ENCODE peak calls at places on chromosome X, in six cellular contexts. B, X, J, R, D and Z are unnamed samples.

GRCh38 chrX:71017396-71017939 is 50.7 kb downstream of the SNX12 start:
- DNase-seq in X (no peak), D (no peak), B (no peak), J (no peak), R (no peak), Z (no peak)

GRCh38 chrX:123291623-123292022 is 107.5 kb downstream of the GRIA3 start:
- DNase-seq in D (no peak), B (no peak), J (no peak), X (no peak), R (no peak), Z (no peak)

GRCh38 chrX:112642349-112642748 is 37.4 kb downstream of the LHFPL1 start:
- DNase-seq in D (no peak), B (no peak), R (no peak), X (no peak), J (peak), Z (no peak)

GRCh38 chrX:150934453-150934852 is 36.0 kb upstream of the CD99L2 start:
- DNase-seq in B (no peak), J (peak), X (no peak), D (no peak), R (no peak), Z (no peak)

GRCh38 chrX:136639506-136640176 is 8.3 kb upstream of the CD40LG start:
- DNase-seq in J (no peak), X (no peak), B (no peak), D (no peak), R (no peak), Z (no peak)

GRCh38 chrX:118519411-118520205 is 24.0 kb downstream of the DOCK11 start:
- DNase-seq in B (no peak), D (no peak), X (no peak), J (no peak), R (no peak), Z (no peak)

GRCh38 chrX:19334945-19335626 is 8.6 kb upstream of the PDHA1 start:
- DNase-seq in D (no peak), X (no peak), J (no peak), R (no peak), B (no peak), Z (no peak)

GRCh38 chrX:8504451-8504850 is 39.8 kb downstream of the VCX3B start:
- DNase-seq in X (no peak), B (no peak), J (no peak), R (no peak), D (no peak), Z (no peak)

GRCh38 chrX:38804481-38805293 is 3.4 kb downstream of the MID1IP1 start:
- DNase-seq in D (peak), J (no peak), R (no peak), X (no peak), B (no peak), Z (peak)

GRCh38 chrX:17552251-17552650 is 177.3 kb downstream of the NHS start:
- DNase-seq in R (no peak), B (no peak), J (peak), X (no peak), D (no peak), Z (no peak)

GRCh38 chrX:140298946-140299345 is 205.9 kb downstream of the SOX3 start:
- DNase-seq in X (no peak), J (no peak), R (no peak), D (no peak), B (no peak), Z (no peak)

GRCh38 chrX:29671426-29671825 is 543.9 kb upstream of the MAGEB2 start:
- DNase-seq in J (no peak), B (no peak), R (no peak), X (no peak), D (no peak), Z (no peak)

GRCh38 chrX:129773649-129774458 is 5.9 kb upstream of the SASH3 start:
- DNase-seq in R (no peak), B (no peak), D (no peak), X (no peak), J (no peak), Z (no peak)

GRCh38 chrX:155819966-155820491 is 61.1 kb upstream of the VAMP7 start:
- DNase-seq in D (peak), J (peak), X (no peak), R (no peak), B (peak), Z (no peak)

GRCh38 chrX:57044226-57044625 is 48.9 kb upstream of the SPIN3 start:
- DNase-seq in D (no peak), B (no peak), J (no peak), R (no peak), X (no peak), Z (no peak)

GRCh38 chrX:19225906-19226305 is 103.6 kb upstream of the ADGRG2 start:
- DNase-seq in J (no peak), D (no peak), X (no peak), B (no peak), R (no peak), Z (no peak)

GRCh38 chrX:133366735-133367134 is 48.6 kb downstream of the GPC4 start:
- DNase-seq in X (no peak), D (no peak), R (no peak), B (no peak), J (no peak), Z (no peak)

GRCh38 chrX:11363069-11363594 is 69.9 kb downstream of the AMELX start:
- DNase-seq in R (no peak), X (no peak), D (no peak), B (no peak), J (no peak), Z (no peak)

GRCh38 chrX:66579219-66579618 is 59.7 kb downstream of the EDA2R start:
- DNase-seq in D (no peak), R (no peak), J (no peak), B (no peak), X (no peak), Z (no peak)

GRCh38 chrX:46573896-46574336 is 351 bp downstream of the CHST7 start:
- DNase-seq in B (peak), J (no peak), R (no peak), X (no peak), D (peak), Z (peak)

GRCh38 chrX:70168238-70169188 is 8.8 kb upstream of the DGAT2L6 start:
- DNase-seq in D (no peak), R (no peak), X (no peak), B (no peak), J (peak), Z (no peak)

GRCh38 chrX:153828723-153829548 is 1.4 kb downstream of the PDZD4 start:
- DNase-seq in X (no peak), D (no peak), R (no peak), J (no peak), B (peak), Z (no peak)

GRCh38 chrX:9681422-9681821 is 84.2 kb downstream of the GPR143 start:
- DNase-seq in B (no peak), X (no peak), R (no peak), J (peak), D (no peak), Z (no peak)

GRCh38 chrX:115324194-115324593 is 34.7 kb downstream of the LUZP4 start:
- DNase-seq in X (no peak), D (peak), J (no peak), R (no peak), B (no peak), Z (peak)

GRCh38 chrX:135421537-135421931 is 210 bp upstream of the SMIM10L2A start:
- DNase-seq in R (peak), B (peak), J (peak), D (peak), X (peak), Z (peak)

GRCh38 chrX:154040307-154040756 is 20.6 kb upstream of the IRAK1 start:
- DNase-seq in J (peak), X (no peak), B (no peak), R (no peak), D (no peak), Z (no peak)

GRCh38 chrX:145751943-145752342 is 65.7 kb upstream of the SLITRK2 start:
- DNase-seq in D (no peak), R (no peak), B (no peak), X (no peak), J (no peak), Z (no peak)